ENCODE peak calls at places on chromosomes 1 and 21, in seven cellular contexts. F, L, S, Y, U, H and V are unnamed samples. For H3K4me1, the result is how much of the 10 kb centered on the place peaks cover.

GRCh38 chr1:16724718-16725438 is 15.4 kb upstream of the RNU1-4 start:
- DNase-seq in F (peak), L (peak), S (peak), Y (peak), U (no peak), H (no peak), V (peak)

GRCh38 chr1:240711020-240711419 is 99.1 kb upstream of the GREM2 start:
- DNase-seq in F (no peak), L (no peak), S (no peak), Y (no peak), U (no peak), H (no peak), V (no peak)

GRCh38 chr1:109938556-109938955 is 27.9 kb downstream of the CSF1 start:
- DNase-seq in F (no peak), L (no peak), S (no peak), Y (no peak), U (no peak), H (no peak), V (no peak)

GRCh38 chr1:150121236-150121862 is 28.4 kb upstream of the PLEKHO1 start:
- DNase-seq in F (no peak), L (no peak), S (no peak), Y (no peak), U (peak), H (no peak), V (no peak)

GRCh38 chr1:112676543-112676942 is 2.1 kb downstream of the MOV10 start:
- DNase-seq in F (no peak), L (no peak), S (no peak), Y (no peak), U (no peak), H (no peak), V (no peak)

GRCh38 chr1:86933562-86934377 is 19.3 kb downstream of the HS2ST1 start:
- DNase-seq in F (no peak), L (no peak), S (no peak), Y (no peak), U (no peak), H (no peak), V (no peak)

GRCh38 chr1:114589122-114589521 is 7.7 kb upstream of the BCAS2 start:
- DNase-seq in F (no peak), L (no peak), S (no peak), Y (no peak), U (no peak), H (no peak), V (no peak)

GRCh38 chr1:151342021-151342420 is 5.0 kb downstream of the RFX5 start:
- DNase-seq in F (no peak), L (no peak), S (no peak), Y (no peak), U (no peak), H (no peak), V (no peak)

GRCh38 chr1:48701445-48701844 is 75.2 kb downstream of the BEND5 start:
- DNase-seq in F (no peak), L (no peak), S (no peak), Y (no peak), U (no peak), H (no peak), V (no peak)

GRCh38 chr21:45380566-45380965 is 24.4 kb upstream of the COL18A1 start:
- DNase-seq in F (no peak), L (no peak), S (peak), Y (no peak), U (no peak), H (no peak), V (peak)

GRCh38 chr1:26696645-26697440 is 1.0 kb downstream of the ARID1A start:
- DNase-seq in F (peak), L (no peak), S (peak), Y (no peak), U (peak), H (peak), V (peak)

GRCh38 chr1:39214998-39215873 is 10.7 kb downstream of the MACF1 start:
- DNase-seq in F (peak), L (no peak), S (peak), Y (no peak), U (no peak), H (no peak), V (no peak)

GRCh38 chr1:117970251-117970650 is 40.7 kb downstream of the WDR3 start:
- DNase-seq in F (peak), L (no peak), S (no peak), Y (no peak), U (no peak), H (no peak), V (no peak)

GRCh38 chr21:41894922-41895557 is 15.9 kb upstream of the PRDM15 start:
- DNase-seq in F (no peak), L (no peak), S (no peak), Y (no peak), U (peak), H (no peak), V (peak)

GRCh38 chr1:242245255-242245654 is 246.4 kb upstream of the MAP1LC3C start:
- DNase-seq in F (peak), L (no peak), S (no peak), Y (no peak), U (no peak), H (no peak), V (no peak)

GRCh38 chr1:153960206-153960605 is 1.8 kb upstream of the CRTC2 start:
- DNase-seq in F (no peak), L (no peak), S (no peak), Y (no peak), U (no peak), H (no peak), V (no peak)
- H3K4me1 ChIP-seq in F (under half), L (half or more), S (half or more), Y (under half), U (half or more), H (under half), V (half or more)

DNA sequence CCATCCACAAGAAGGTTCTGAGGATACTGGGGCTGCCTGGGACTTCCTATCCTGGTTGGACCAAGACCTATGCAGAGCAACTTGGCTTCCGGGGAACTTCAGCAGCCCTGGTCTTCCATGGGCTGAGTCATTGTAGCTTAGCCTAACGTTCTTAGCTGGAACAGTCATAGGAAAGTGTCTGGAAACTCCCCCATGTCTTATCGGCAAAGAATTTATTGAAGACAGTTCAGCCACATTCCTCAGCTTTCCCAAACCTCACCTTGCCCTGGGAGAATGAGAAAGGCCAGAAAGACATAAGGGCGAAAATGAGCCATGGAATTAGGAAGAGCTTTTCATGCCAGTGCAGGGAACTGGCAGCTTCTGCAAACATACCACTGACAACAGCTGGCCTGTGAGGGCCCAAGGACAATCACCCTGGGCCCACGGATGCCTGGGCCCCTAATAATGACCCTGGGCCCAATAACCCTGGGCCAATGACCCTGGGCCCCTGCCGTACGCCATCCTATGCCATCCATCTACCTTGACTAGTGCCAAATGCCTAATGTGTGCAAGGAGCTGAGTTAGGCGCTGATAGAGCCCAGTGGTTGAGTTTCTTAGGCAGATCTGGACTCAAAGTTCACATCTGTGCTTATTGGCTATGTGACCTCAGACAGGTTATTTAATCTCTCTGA is 114.4 kb upstream of the GADD45A start:
- DNase-seq in F (no peak), L (no peak), S (no peak), Y (peak), U (peak), H (peak), V (no peak)
- H3K4me1 ChIP-seq in F (under half), L (under half), S (under half), Y (under half), U (under half), H (under half), V (under half)

GRCh38 chr1:107930292-107930691 is 34.7 kb downstream of the VAV3 start:
- DNase-seq in F (no peak), L (no peak), S (no peak), Y (no peak), U (no peak), H (no peak), V (no peak)

GRCh38 chr1:107933736-107934135 is 31.2 kb downstream of the VAV3 start:
- DNase-seq in F (no peak), L (no peak), S (no peak), Y (no peak), U (no peak), H (no peak), V (no peak)

GRCh38 chr1:107925565-107925964 is 39.4 kb downstream of the VAV3 start:
- DNase-seq in F (no peak), L (no peak), S (no peak), Y (no peak), U (no peak), H (no peak), V (no peak)

GRCh38 chr1:107926436-107927080 is 38.4 kb downstream of the VAV3 start:
- DNase-seq in F (no peak), L (no peak), S (no peak), Y (no peak), U (no peak), H (no peak), V (no peak)

GRCh38 chr1:107927815-107928214 is 37.2 kb downstream of the VAV3 start:
- DNase-seq in F (no peak), L (no peak), S (no peak), Y (no peak), U (no peak), H (no peak), V (no peak)
- H3K4me1 ChIP-seq in F (under half), L (under half), S (under half), Y (under half), U (under half), H (under half), V (under half)

DNA sequence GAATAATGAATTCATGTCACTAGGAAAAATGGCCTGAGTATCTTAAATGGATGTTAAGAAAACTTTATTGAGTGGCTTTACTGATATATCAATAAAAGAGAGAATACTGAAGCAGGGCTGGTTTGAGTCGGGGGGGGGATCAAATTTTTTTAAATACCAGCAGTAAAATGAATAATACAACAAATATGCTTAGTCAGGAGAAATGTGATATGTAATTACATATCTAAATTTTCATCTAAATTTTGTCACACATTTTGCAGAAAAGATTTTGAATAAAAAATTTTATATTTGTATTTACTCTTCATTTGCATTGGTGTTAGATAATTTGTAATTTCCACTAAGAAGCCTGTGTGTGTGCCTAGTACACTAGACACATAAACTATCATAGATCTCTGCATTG is 2300.2 kb downstream of the MRPL39 start:
- DNase-seq in F (no peak), L (no peak), S (no peak), Y (no peak), U (no peak), H (no peak), V (no peak)
- H3K4me1 ChIP-seq in F (under half), L (under half), S (under half), Y (under half), U (under half), H (under half), V (under half)

GRCh38 chr1:228870041-228870713 is 134.9 kb downstream of the RHOU start:
- DNase-seq in F (no peak), L (peak), S (no peak), Y (no peak), U (no peak), H (no peak), V (no peak)
- H3K4me1 ChIP-seq in F (under half), L (under half), S (under half), Y (under half), U (under half), H (under half), V (under half)

GRCh38 chr21:39314155-39315027 is 959 bp upstream of the BRWD1 start:
- DNase-seq in F (no peak), L (no peak), S (peak), Y (peak), U (peak), H (peak), V (peak)

GRCh38 chr21:39315603-39316002 is 2.2 kb upstream of the BRWD1 start:
- DNase-seq in F (no peak), L (no peak), S (no peak), Y (no peak), U (no peak), H (no peak), V (no peak)

GRCh38 chr21:39313042-39313456 is 383 bp downstream of the BRWD1 start:
- DNase-seq in F (peak), L (no peak), S (no peak), Y (no peak), U (no peak), H (peak), V (peak)

GRCh38 chr21:39312112-39313041 is 1.1 kb downstream of the BRWD1 start:
- DNase-seq in F (peak), L (peak), S (peak), Y (peak), U (peak), H (peak), V (peak)

DNA sequence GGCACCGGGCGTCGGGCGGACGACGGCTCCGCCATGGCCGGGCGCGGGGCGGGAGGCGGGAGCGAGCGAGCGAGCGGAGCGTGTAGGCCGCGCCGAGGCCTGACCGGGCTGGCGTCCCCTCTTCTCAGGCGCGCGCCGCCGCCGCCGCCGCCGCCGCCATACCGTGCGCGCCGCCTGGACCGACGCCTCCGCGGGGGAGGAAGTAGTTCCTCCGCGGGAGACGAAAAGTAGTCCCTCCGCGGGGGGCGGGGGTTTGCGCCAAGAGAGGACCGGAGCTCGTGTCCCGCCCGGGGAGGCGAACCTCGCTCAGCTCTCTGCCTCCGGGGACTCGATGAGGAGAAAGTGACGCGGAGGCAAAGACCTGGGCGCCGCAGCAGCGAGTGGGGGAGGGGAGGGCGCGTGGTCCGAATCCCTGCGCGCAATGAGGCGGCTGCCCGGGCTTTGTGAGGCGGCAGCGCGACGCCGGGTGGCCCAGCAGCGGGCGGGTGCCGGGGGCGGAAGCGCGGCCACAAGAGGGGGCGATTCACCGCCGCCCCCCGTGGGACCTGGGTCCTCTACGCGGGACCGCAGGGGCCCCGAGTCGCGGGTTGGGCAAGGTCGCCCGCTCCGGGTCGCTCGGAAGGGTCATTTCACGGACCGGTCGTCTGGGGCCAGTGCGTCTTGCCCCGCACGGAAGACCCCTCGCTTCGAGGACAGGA is at the start of gene BRWD1:
- DNase-seq in F (peak), L (peak), S (peak), Y (peak), U (peak), H (peak), V (peak)
- H3K4me1 ChIP-seq in F (under half), L (half or more), S (under half), Y (under half), U (under half), H (under half), V (under half)